ENCODE peak calls at places on chromosomes 11 and 22, in nine cellular contexts. C is hepatocyte, L is HCT116, D is fibroblast of lung, S is mammary epithelial cell, V is endothelial cell of umbilical vein, F is H9, O is OCI-LY7, N is neural progenitor cell. B is an unnamed sample.

GRCh38 chr11:108101090-108101775 is 20.1 kb upstream of the ACAT1 start:
- DNase-seq in C (no peak), L (no peak), D (no peak), S (no peak), V (no peak), F (no peak), O (no peak), N (no peak), B (no peak)

GRCh38 chr11:63490551-63491239 is at the start of gene PLAAT5:
- DNase-seq in C (peak; percentile 55), L (no peak), D (peak; percentile 15), S (no peak), V (no peak), F (peak; percentile 58), O (no peak), N (peak; percentile 86), B (no peak)

GRCh38 chr22:33023119-33023827 is 34.9 kb downstream of the SYN3 start:
- DNase-seq in C (no peak), L (no peak), D (no peak), S (no peak), V (no peak), F (no peak), O (no peak), N (no peak), B (no peak)

GRCh38 chr11:131977231-131977630 is 606.8 kb downstream of the NTM start:
- DNase-seq in C (no peak), L (no peak), D (no peak), S (peak; percentile 95), V (no peak), F (peak; percentile 39), O (no peak), N (peak; percentile 40), B (no peak)

GRCh38 chr11:33542921-33543320 is 157.7 kb downstream of the C11orf91 start:
- DNase-seq in C (peak; percentile 63), L (peak; percentile 22), D (peak; percentile 58), S (peak; percentile 47), V (peak; percentile 72), F (peak; percentile 73), O (peak; percentile 51), N (peak; percentile 60), B (peak; percentile 76)

GRCh38 chr11:24593332-24593731 is 96.5 kb downstream of the LUZP2 start:
- DNase-seq in C (no peak), L (no peak), D (no peak), S (peak; percentile 27), V (no peak), F (no peak), O (no peak), N (no peak), B (no peak)

GRCh38 chr11:12019867-12020416 is 11.5 kb upstream of the DKK3 start:
- DNase-seq in C (no peak), L (no peak), D (no peak), S (no peak), V (peak; percentile 60), F (no peak), O (no peak), N (no peak), B (no peak)

GRCh38 chr11:293293-293851 is 4.4 kb downstream of the PGGHG start:
- DNase-seq in C (no peak), L (no peak), D (no peak), S (no peak), V (no peak), F (no peak), O (no peak), N (no peak), B (no peak)

GRCh38 chr11:128390246-128390645 is 197.1 kb downstream of the ETS1 start:
- DNase-seq in C (no peak), L (no peak), D (no peak), S (no peak), V (no peak), F (no peak), O (no peak), N (no peak), B (no peak)

GRCh38 chr11:17793642-17794170 is 59.1 kb downstream of the KCNC1 start:
- DNase-seq in C (no peak), L (no peak), D (no peak), S (no peak), V (no peak), F (no peak), O (no peak), N (no peak), B (no peak)

GRCh38 chr22:37126882-37127281 is 17.4 kb upstream of the TMPRSS6 start:
- DNase-seq in C (no peak), L (no peak), D (no peak), S (no peak), V (no peak), F (peak; percentile 56), O (peak; percentile 20), N (peak; percentile 58), B (peak; percentile 57)

GRCh38 chr22:33785283-33785991 is 134.8 kb downstream of the LARGE1 start:
- DNase-seq in C (no peak), L (no peak), D (peak; percentile 46), S (peak; percentile 91), V (no peak), F (no peak), O (no peak), N (no peak), B (no peak)

GRCh38 chr11:80958414-80958813 is 1517.6 kb upstream of the TENM4 start:
- DNase-seq in C (no peak), L (no peak), D (peak; percentile 97), S (peak; percentile 78), V (no peak), F (no peak), O (no peak), N (no peak), B (no peak)

GRCh38 chr11:123321641-123322040 is 108.4 kb upstream of the GRAMD1B start:
- DNase-seq in C (no peak), L (no peak), D (no peak), S (no peak), V (no peak), F (no peak), O (no peak), N (no peak), B (no peak)

GRCh38 chr11:8369592-8370205 is 106.0 kb upstream of the LMO1 start:
- DNase-seq in C (no peak), L (no peak), D (no peak), S (no peak), V (no peak), F (no peak), O (no peak), N (no peak), B (no peak)

GRCh38 chr11:70019576-70020011 is 58.5 kb upstream of the ANO1 start:
- DNase-seq in C (no peak), L (no peak), D (no peak), S (peak; percentile 45), V (no peak), F (peak; percentile 10), O (no peak), N (no peak), B (no peak)

GRCh38 chr11:127274328-127274676 is 273.7 kb upstream of the KIRREL3 start:
- DNase-seq in C (no peak), L (no peak), D (no peak), S (peak; percentile 76), V (no peak), F (no peak), O (no peak), N (no peak), B (no peak)

GRCh38 chr11:64009234-64009633 is 23.0 kb downstream of the OTUB1 start:
- DNase-seq in C (no peak), L (no peak), D (no peak), S (no peak), V (no peak), F (no peak), O (no peak), N (no peak), B (no peak)

GRCh38 chr11:86761978-86762377 is 38.4 kb upstream of the PRSS23 start:
- DNase-seq in C (no peak), L (no peak), D (peak; percentile 39), S (no peak), V (no peak), F (no peak), O (no peak), N (no peak), B (no peak)

GRCh38 chr11:115166826-115167225 is 337.4 kb downstream of the CADM1 start:
- DNase-seq in C (peak; percentile 56), L (no peak), D (no peak), S (peak; percentile 15), V (no peak), F (no peak), O (no peak), N (no peak), B (no peak)

DNA sequence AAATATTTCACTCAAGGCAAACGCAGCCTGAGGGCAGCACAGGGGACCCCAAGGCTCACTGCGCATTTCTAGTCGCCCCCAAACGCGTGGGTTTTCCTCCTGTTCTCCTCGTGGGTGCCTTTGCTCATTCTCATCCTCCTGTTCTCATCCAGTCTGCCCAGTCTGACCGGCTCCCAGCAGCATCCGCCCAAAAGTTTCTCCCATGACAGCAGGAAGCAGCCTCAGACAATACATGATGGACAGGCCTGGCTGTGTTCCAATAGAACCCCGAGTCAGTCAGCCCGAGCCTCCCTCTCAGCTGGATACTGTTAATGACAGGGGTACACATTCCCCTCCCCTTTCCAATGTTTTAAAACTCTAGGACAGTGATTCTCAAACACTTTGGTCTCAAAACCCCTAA is 22.5 kb upstream of the KRTAP5-7 start:
- DNase-seq in C (no peak), L (no peak), D (no peak), S (no peak), V (peak; percentile 21), F (no peak), O (no peak), N (peak; percentile 66), B (no peak)
- H3K27ac ChIP-seq in C (no peak overlapping the region), L (no peak overlapping the region), D (no peak overlapping the region), S (no peak overlapping the region), V (peak overlapping the region; percentile 21), F (no peak overlapping the region), O (no peak overlapping the region), N (no peak overlapping the region), B (no peak overlapping the region)

GRCh38 chr11:2815762-2816496 is 69.6 kb downstream of the CDKN1C start:
- DNase-seq in C (no peak), L (no peak), D (no peak), S (no peak), V (no peak), F (no peak), O (no peak), N (no peak), B (no peak)
- H3K9me3 ChIP-seq in C (no peaks in the 10 kb centered on the region), L (peaks cover 13% of the 10 kb centered on the region), D (no peaks in the 10 kb centered on the region), S (peaks cover 4% of the 10 kb centered on the region), V (no peaks in the 10 kb centered on the region), F (no peaks in the 10 kb centered on the region), O (no peaks in the 10 kb centered on the region), N (no peaks in the 10 kb centered on the region), B (no peaks in the 10 kb centered on the region)

DNA sequence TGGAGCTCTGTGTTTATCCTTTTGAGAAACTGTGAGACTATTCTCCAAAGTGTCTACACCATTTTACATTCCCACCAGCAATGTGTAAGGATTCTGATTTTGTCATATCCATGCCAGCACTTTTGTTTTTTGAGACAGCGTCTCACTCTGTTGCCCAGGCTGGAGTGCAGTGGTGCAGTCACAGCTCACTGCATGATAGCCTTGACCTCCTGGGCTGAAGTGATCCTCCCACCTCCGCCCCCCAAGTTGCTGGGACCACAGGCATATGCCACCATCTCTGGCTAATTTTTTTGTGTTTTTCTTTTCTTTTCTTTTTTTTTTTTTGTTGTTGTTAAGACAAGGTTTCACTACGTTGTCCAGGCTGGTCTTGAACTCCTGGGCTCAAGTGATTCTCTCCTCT is 35.3 kb downstream of the PPP6R3 start:
- DNase-seq in C (no peak), L (no peak), D (no peak), S (no peak), V (no peak), F (no peak), O (no peak), N (no peak), B (no peak)
- H4K20me1 ChIP-seq in C (peaks cover 96% of the 10 kb centered on the region), L (peaks cover 48% of the 10 kb centered on the region), D (no peaks in the 10 kb centered on the region), S (peaks cover 14% of the 10 kb centered on the region), V (peaks cover 17% of the 10 kb centered on the region), F (no peaks in the 10 kb centered on the region), O (peaks cover 50% of the 10 kb centered on the region), N (peaks cover 94% of the 10 kb centered on the region), B (peaks cover 61% of the 10 kb centered on the region)

GRCh38 chr11:119448380-119448779 is 25.4 kb upstream of the THY1 start:
- DNase-seq in C (no peak), L (no peak), D (no peak), S (no peak), V (no peak), F (no peak), O (no peak), N (no peak), B (no peak)
- H3K27ac ChIP-seq in C (no peak overlapping the region), L (no peak overlapping the region), D (no peak overlapping the region), S (no peak overlapping the region), V (no peak overlapping the region), F (no peak overlapping the region), O (no peak overlapping the region), N (no peak overlapping the region), B (peak overlapping the region; percentile 100)